ENCODE peak calls at places on chromosomes 3 and 15, in seven cellular contexts. One of them, this sample, is unnamed.

GRCh38 chr15:63063164-63063756 is 20.7 kb downstream of the TPM1 start:
- DNase-seq in GM20000: no peak
- DNase-seq in CD8-positive, alpha-beta T cell: no peak
- DNase-seq in fibroblast of villous mesenchyme: peak; percentile 17
- DNase-seq in mucosa of descending colon: no peak
- DNase-seq in vagina: no peak
- DNase-seq in fibroblast of lung: no peak
- DNase-seq in this sample: no peak

GRCh38 chr15:76060098-76060989 is 559 bp downstream of the TMEM266 start:
- DNase-seq in GM20000: peak; percentile 35
- DNase-seq in CD8-positive, alpha-beta T cell: no peak
- DNase-seq in fibroblast of villous mesenchyme: no peak
- DNase-seq in mucosa of descending colon: no peak
- DNase-seq in vagina: no peak
- DNase-seq in fibroblast of lung: no peak
- DNase-seq in this sample: peak; percentile 34

GRCh38 chr3:184765730-184766074 is 46.3 kb upstream of the VPS8 start:
- DNase-seq in GM20000: no peak
- DNase-seq in CD8-positive, alpha-beta T cell: no peak
- DNase-seq in fibroblast of villous mesenchyme: no peak
- DNase-seq in mucosa of descending colon: no peak
- DNase-seq in vagina: no peak
- DNase-seq in fibroblast of lung: no peak
- DNase-seq in this sample: peak; percentile 49

GRCh38 chr3:43180027-43180426 is 74.1 kb upstream of the POMGNT2 start:
- DNase-seq in GM20000: peak; percentile 47
- DNase-seq in CD8-positive, alpha-beta T cell: peak; percentile 70
- DNase-seq in fibroblast of villous mesenchyme: peak; percentile 98
- DNase-seq in mucosa of descending colon: no peak
- DNase-seq in vagina: no peak
- DNase-seq in fibroblast of lung: peak; percentile 94
- DNase-seq in this sample: peak; percentile 19

GRCh38 chr3:150015906-150016305 is 45.2 kb upstream of the PFN2 start:
- DNase-seq in GM20000: no peak
- DNase-seq in CD8-positive, alpha-beta T cell: no peak
- DNase-seq in fibroblast of villous mesenchyme: no peak
- DNase-seq in mucosa of descending colon: no peak
- DNase-seq in vagina: no peak
- DNase-seq in fibroblast of lung: no peak
- DNase-seq in this sample: no peak

GRCh38 chr15:57591822-57592367 is at the start of gene MYZAP:
- DNase-seq in GM20000: peak; percentile 66
- DNase-seq in CD8-positive, alpha-beta T cell: no peak
- DNase-seq in fibroblast of villous mesenchyme: peak; percentile 10
- DNase-seq in mucosa of descending colon: peak; percentile 90
- DNase-seq in vagina: no peak
- DNase-seq in fibroblast of lung: no peak
- DNase-seq in this sample: peak; percentile 62

GRCh38 chr3:6860911-6861330 is at the start of gene GRM7:
- DNase-seq in GM20000: peak; percentile 21
- DNase-seq in CD8-positive, alpha-beta T cell: no peak
- DNase-seq in fibroblast of villous mesenchyme: no peak
- DNase-seq in mucosa of descending colon: peak; percentile 32
- DNase-seq in vagina: no peak
- DNase-seq in fibroblast of lung: no peak
- DNase-seq in this sample: no peak

GRCh38 chr15:56683925-56684324 is 49.4 kb downstream of the ZNF280D start:
- DNase-seq in GM20000: no peak
- DNase-seq in CD8-positive, alpha-beta T cell: no peak
- DNase-seq in fibroblast of villous mesenchyme: no peak
- DNase-seq in mucosa of descending colon: no peak
- DNase-seq in vagina: no peak
- DNase-seq in fibroblast of lung: no peak
- DNase-seq in this sample: no peak

GRCh38 chr3:11155341-11156025 is 1.2 kb downstream of the HRH1 start:
- DNase-seq in GM20000: peak; percentile 51
- DNase-seq in CD8-positive, alpha-beta T cell: no peak
- DNase-seq in fibroblast of villous mesenchyme: peak; percentile 87
- DNase-seq in mucosa of descending colon: peak; percentile 82
- DNase-seq in vagina: peak; percentile 94
- DNase-seq in fibroblast of lung: peak; percentile 84
- DNase-seq in this sample: no peak

GRCh38 chr15:99279783-99280307 is 28.6 kb downstream of the LRRC28 start:
- DNase-seq in GM20000: no peak
- DNase-seq in CD8-positive, alpha-beta T cell: no peak
- DNase-seq in fibroblast of villous mesenchyme: no peak
- DNase-seq in mucosa of descending colon: no peak
- DNase-seq in vagina: no peak
- DNase-seq in fibroblast of lung: no peak
- DNase-seq in this sample: no peak

GRCh38 chr3:72820405-72820804 is 27.8 kb downstream of the SHQ1 start:
- DNase-seq in GM20000: no peak
- DNase-seq in CD8-positive, alpha-beta T cell: no peak
- DNase-seq in fibroblast of villous mesenchyme: peak; percentile 39
- DNase-seq in mucosa of descending colon: no peak
- DNase-seq in vagina: no peak
- DNase-seq in fibroblast of lung: peak; percentile 76
- DNase-seq in this sample: no peak

GRCh38 chr15:45376300-45376928 is 1.9 kb downstream of the GATM start:
- DNase-seq in GM20000: peak; percentile 12
- DNase-seq in CD8-positive, alpha-beta T cell: no peak
- DNase-seq in fibroblast of villous mesenchyme: no peak
- DNase-seq in mucosa of descending colon: peak; percentile 55
- DNase-seq in vagina: no peak
- DNase-seq in fibroblast of lung: no peak
- DNase-seq in this sample: no peak

GRCh38 chr15:45377630-45378148 is 655 bp downstream of the GATM start:
- DNase-seq in GM20000: peak; percentile 23
- DNase-seq in CD8-positive, alpha-beta T cell: no peak
- DNase-seq in fibroblast of villous mesenchyme: no peak
- DNase-seq in mucosa of descending colon: peak; percentile 61
- DNase-seq in vagina: no peak
- DNase-seq in fibroblast of lung: no peak
- DNase-seq in this sample: peak; percentile 33

GRCh38 chr15:45376967-45377629 is 1.2 kb downstream of the GATM start:
- DNase-seq in GM20000: no peak
- DNase-seq in CD8-positive, alpha-beta T cell: no peak
- DNase-seq in fibroblast of villous mesenchyme: no peak
- DNase-seq in mucosa of descending colon: no peak
- DNase-seq in vagina: no peak
- DNase-seq in fibroblast of lung: no peak
- DNase-seq in this sample: no peak

GRCh38 chr15:45378913-45379262 is 544 bp upstream of the GATM start:
- DNase-seq in GM20000: no peak
- DNase-seq in CD8-positive, alpha-beta T cell: no peak
- DNase-seq in fibroblast of villous mesenchyme: no peak
- DNase-seq in mucosa of descending colon: no peak
- DNase-seq in vagina: no peak
- DNase-seq in fibroblast of lung: no peak
- DNase-seq in this sample: no peak

DNA sequence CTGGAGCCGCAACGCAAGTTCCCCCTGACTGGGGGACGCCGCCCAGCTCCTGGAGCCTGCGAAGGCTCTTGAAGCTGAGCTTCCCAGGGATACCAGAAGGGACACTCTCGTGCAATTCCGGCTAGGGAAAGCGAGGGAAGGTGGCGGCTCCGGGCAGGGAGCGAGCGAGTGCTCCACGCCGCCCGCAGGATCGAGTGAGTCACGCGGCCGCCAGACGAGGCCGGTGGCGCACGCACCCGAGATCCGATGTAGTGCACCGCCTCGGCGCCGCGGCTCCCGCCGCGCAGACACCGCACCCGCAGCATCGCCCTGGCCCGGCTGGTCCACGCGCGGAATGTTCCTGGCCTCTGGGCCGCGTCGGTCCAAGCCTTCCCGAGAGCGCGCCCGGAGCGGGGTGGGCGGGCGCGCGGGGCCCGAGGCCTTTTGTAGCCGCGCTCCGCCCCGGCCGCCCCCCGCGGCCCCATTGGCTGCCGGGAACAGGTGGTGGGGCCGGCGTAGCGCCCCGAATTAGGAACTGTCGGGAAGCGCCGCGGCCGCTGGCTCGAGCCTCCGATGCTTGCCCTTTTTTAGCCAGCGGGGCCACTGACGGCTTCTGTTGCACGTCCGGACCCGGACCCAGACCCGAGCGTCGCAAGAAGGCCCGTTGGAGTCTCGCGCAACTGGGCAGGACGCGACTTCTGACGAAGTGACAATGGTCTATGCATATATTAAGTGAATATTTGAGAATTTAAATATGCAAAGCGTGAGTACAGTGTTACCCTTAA is at the start of gene GATM:
- DNase-seq in GM20000: peak; percentile 95
- DNase-seq in CD8-positive, alpha-beta T cell: peak; percentile 70
- DNase-seq in fibroblast of villous mesenchyme: peak; percentile 79
- DNase-seq in mucosa of descending colon: peak; percentile 81
- DNase-seq in vagina: no peak
- DNase-seq in fibroblast of lung: peak; percentile 78
- DNase-seq in this sample: peak; percentile 91
- TF ChIP-seq CTCF in GM20000: no peak
- TF ChIP-seq CTCF in CD8-positive, alpha-beta T cell: no peak
- TF ChIP-seq CTCF in fibroblast of villous mesenchyme: peak; percentile 52
- TF ChIP-seq CTCF in mucosa of descending colon: no peak
- TF ChIP-seq CTCF in vagina: no peak
- TF ChIP-seq CTCF in fibroblast of lung: peak; percentile 46
- TF ChIP-seq CTCF in this sample: no peak

GRCh38 chr3:32844914-32845313 is 27.1 kb downstream of the TRIM71 start:
- DNase-seq in GM20000: no peak
- DNase-seq in CD8-positive, alpha-beta T cell: no peak
- DNase-seq in fibroblast of villous mesenchyme: no peak
- DNase-seq in mucosa of descending colon: no peak
- DNase-seq in vagina: no peak
- DNase-seq in fibroblast of lung: no peak
- DNase-seq in this sample: no peak
- TF ChIP-seq CTCF in GM20000: no peak
- TF ChIP-seq CTCF in CD8-positive, alpha-beta T cell: no peak
- TF ChIP-seq CTCF in fibroblast of villous mesenchyme: no peak
- TF ChIP-seq CTCF in mucosa of descending colon: no peak
- TF ChIP-seq CTCF in vagina: no peak
- TF ChIP-seq CTCF in fibroblast of lung: no peak
- TF ChIP-seq CTCF in this sample: no peak

GRCh38 chr3:134607054-134608022 is 43.5 kb downstream of the KY start:
- DNase-seq in GM20000: no peak
- DNase-seq in CD8-positive, alpha-beta T cell: no peak
- DNase-seq in fibroblast of villous mesenchyme: no peak
- DNase-seq in mucosa of descending colon: no peak
- DNase-seq in vagina: peak; percentile 80
- DNase-seq in fibroblast of lung: peak; percentile 27
- DNase-seq in this sample: no peak

GRCh38 chr3:134603480-134603879 is 47.3 kb downstream of the KY start:
- DNase-seq in GM20000: no peak
- DNase-seq in CD8-positive, alpha-beta T cell: no peak
- DNase-seq in fibroblast of villous mesenchyme: no peak
- DNase-seq in mucosa of descending colon: no peak
- DNase-seq in vagina: peak; percentile 84
- DNase-seq in fibroblast of lung: no peak
- DNase-seq in this sample: no peak

GRCh38 chr3:134603956-134604355 is 46.9 kb downstream of the KY start:
- DNase-seq in GM20000: no peak
- DNase-seq in CD8-positive, alpha-beta T cell: no peak
- DNase-seq in fibroblast of villous mesenchyme: no peak
- DNase-seq in mucosa of descending colon: no peak
- DNase-seq in vagina: peak; percentile 77
- DNase-seq in fibroblast of lung: no peak
- DNase-seq in this sample: no peak

GRCh38 chr3:134606033-134607025 is 44.5 kb downstream of the KY start:
- DNase-seq in GM20000: no peak
- DNase-seq in CD8-positive, alpha-beta T cell: no peak
- DNase-seq in fibroblast of villous mesenchyme: no peak
- DNase-seq in mucosa of descending colon: no peak
- DNase-seq in vagina: peak; percentile 72
- DNase-seq in fibroblast of lung: no peak
- DNase-seq in this sample: no peak

GRCh38 chr3:134605506-134605905 is 45.3 kb downstream of the KY start:
- DNase-seq in GM20000: no peak
- DNase-seq in CD8-positive, alpha-beta T cell: no peak
- DNase-seq in fibroblast of villous mesenchyme: no peak
- DNase-seq in mucosa of descending colon: no peak
- DNase-seq in vagina: peak; percentile 79
- DNase-seq in fibroblast of lung: no peak
- DNase-seq in this sample: no peak
- TF ChIP-seq CTCF in GM20000: no peak
- TF ChIP-seq CTCF in CD8-positive, alpha-beta T cell: no peak
- TF ChIP-seq CTCF in fibroblast of villous mesenchyme: no peak
- TF ChIP-seq CTCF in mucosa of descending colon: no peak
- TF ChIP-seq CTCF in vagina: no peak
- TF ChIP-seq CTCF in fibroblast of lung: no peak
- TF ChIP-seq CTCF in this sample: no peak

GRCh38 chr15:26841941-26842340 is 24.9 kb upstream of the GABRA5 start:
- DNase-seq in GM20000: no peak
- DNase-seq in CD8-positive, alpha-beta T cell: no peak
- DNase-seq in fibroblast of villous mesenchyme: no peak
- DNase-seq in mucosa of descending colon: no peak
- DNase-seq in vagina: no peak
- DNase-seq in fibroblast of lung: no peak
- DNase-seq in this sample: no peak

GRCh38 chr15:26841514-26841913 is 25.3 kb upstream of the GABRA5 start:
- DNase-seq in GM20000: no peak
- DNase-seq in CD8-positive, alpha-beta T cell: no peak
- DNase-seq in fibroblast of villous mesenchyme: no peak
- DNase-seq in mucosa of descending colon: no peak
- DNase-seq in vagina: no peak
- DNase-seq in fibroblast of lung: no peak
- DNase-seq in this sample: no peak

GRCh38 chr15:26842391-26842790 is 24.5 kb upstream of the GABRA5 start:
- DNase-seq in GM20000: no peak
- DNase-seq in CD8-positive, alpha-beta T cell: no peak
- DNase-seq in fibroblast of villous mesenchyme: no peak
- DNase-seq in mucosa of descending colon: no peak
- DNase-seq in vagina: no peak
- DNase-seq in fibroblast of lung: no peak
- DNase-seq in this sample: no peak

GRCh38 chr15:26844901-26845300 is 22.0 kb upstream of the GABRA5 start:
- DNase-seq in GM20000: no peak
- DNase-seq in CD8-positive, alpha-beta T cell: no peak
- DNase-seq in fibroblast of villous mesenchyme: no peak
- DNase-seq in mucosa of descending colon: no peak
- DNase-seq in vagina: no peak
- DNase-seq in fibroblast of lung: no peak
- DNase-seq in this sample: no peak

DNA sequence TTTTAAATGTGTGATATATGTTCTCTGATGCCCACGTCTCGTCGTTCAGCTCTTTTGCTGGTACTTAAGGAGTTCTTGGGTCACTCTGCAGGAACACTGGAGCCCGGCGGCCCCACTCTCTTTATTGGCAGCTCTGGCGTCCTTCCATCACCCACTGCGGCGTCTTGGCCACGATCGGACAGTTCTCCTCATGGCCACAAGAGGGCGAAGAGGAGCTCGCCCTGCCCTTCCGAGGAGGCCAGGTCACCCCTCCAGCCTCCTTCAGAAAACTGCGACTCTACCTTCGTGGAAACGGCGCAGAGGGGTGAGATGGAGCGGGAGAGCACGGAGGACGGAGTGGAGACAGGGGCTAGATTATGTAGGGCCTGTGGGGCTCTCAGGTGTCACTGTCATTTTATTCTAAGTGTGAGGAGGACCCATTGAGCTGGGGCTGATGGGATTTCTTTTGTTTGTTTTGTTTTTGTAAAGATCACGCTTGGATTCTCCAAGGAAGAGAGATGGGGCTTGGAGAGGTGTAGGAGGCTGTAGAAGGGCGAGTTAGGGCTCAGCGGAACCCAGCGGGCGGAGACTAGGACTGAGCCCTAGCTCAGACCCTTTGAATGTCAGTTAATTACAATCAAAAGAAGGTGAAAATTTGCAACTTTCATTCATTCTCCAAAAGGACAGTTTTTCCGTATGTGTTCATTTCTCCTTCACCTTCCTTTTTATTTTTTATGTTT is 28.0 kb upstream of the GABRA5 start:
- DNase-seq in GM20000: no peak
- DNase-seq in CD8-positive, alpha-beta T cell: no peak
- DNase-seq in fibroblast of villous mesenchyme: no peak
- DNase-seq in mucosa of descending colon: no peak
- DNase-seq in vagina: no peak
- DNase-seq in fibroblast of lung: no peak
- DNase-seq in this sample: no peak
- TF ChIP-seq CTCF in GM20000: no peak
- TF ChIP-seq CTCF in CD8-positive, alpha-beta T cell: no peak
- TF ChIP-seq CTCF in fibroblast of villous mesenchyme: peak; percentile 17
- TF ChIP-seq CTCF in mucosa of descending colon: no peak
- TF ChIP-seq CTCF in vagina: no peak
- TF ChIP-seq CTCF in fibroblast of lung: no peak
- TF ChIP-seq CTCF in this sample: peak; percentile 51

This sample was measured in GM13977.